ENCODE peak calls at places on chromosome 17, in five cellular contexts. P is Panc1; D is mammary epithelial cell; F is activated CD8-positive, alpha-beta T cell treated with anti-CD3 and anti-CD28 coated beads for 36 hours; Y is Peyer's patch. O is an unnamed sample.

GRCh38 chr17:51711581-51711980 is 446.9 kb downstream of the CA10 start:
- DNase-seq in D (no peak), Y (no peak), P (no peak), F (no peak), O (no peak)

GRCh38 chr17:33986566-33986965 is 268.5 kb upstream of the CCL2 start:
- DNase-seq in P (no peak), F (no peak), D (no peak), Y (no peak), O (no peak)

GRCh38 chr17:1941241-1942065 is 83.7 kb downstream of the RTN4RL1 start:
- DNase-seq in D (no peak), F (no peak), P (no peak), Y (no peak), O (no peak)

GRCh38 chr17:56449176-56449575 is 144.3 kb upstream of the NOG start:
- DNase-seq in D (no peak), P (no peak), F (no peak), Y (no peak), O (no peak)

GRCh38 chr17:42518755-42519545 is 17.1 kb upstream of the NAGLU start:
- DNase-seq in F (no peak), P (no peak), Y (peak), D (no peak), O (no peak)

GRCh38 chr17:65371702-65372101 is 189.7 kb downstream of the AXIN2 start:
- DNase-seq in P (no peak), D (no peak), Y (no peak), F (no peak), O (no peak)

GRCh38 chr17:54945246-54945645 is 23.2 kb downstream of the COX11 start:
- DNase-seq in D (no peak), Y (no peak), P (no peak), F (no peak), O (no peak)

GRCh38 chr17:44076716-44077594 is 6.4 kb downstream of the G6PC3 start:
- DNase-seq in D (no peak), P (no peak), F (no peak), Y (no peak), O (no peak)

GRCh38 chr17:77845541-77846225 is 112.8 kb upstream of the TNRC6C start:
- DNase-seq in P (no peak), D (no peak), F (no peak), Y (no peak), O (no peak)

GRCh38 chr17:2972749-2973148 is 90.7 kb downstream of the OR1D5 start:
- DNase-seq in D (no peak), P (no peak), Y (no peak), F (no peak), O (no peak)

GRCh38 chr17:82787081-82787848 is 35.4 kb downstream of the TBCD start:
- DNase-seq in D (peak), Y (no peak), P (no peak), F (no peak), O (no peak)

GRCh38 chr17:72005332-72006163 is 115.3 kb upstream of the SOX9 start:
- DNase-seq in F (no peak), Y (no peak), P (no peak), D (no peak), O (no peak)

GRCh38 chr17:37162800-37163199 is 213.0 kb upstream of the C17orf78 start:
- DNase-seq in F (no peak), Y (no peak), P (no peak), D (no peak), O (no peak)

GRCh38 chr17:62737513-62737912 is 70.6 kb downstream of the MARCHF10 start:
- DNase-seq in Y (no peak), D (peak), F (peak), P (no peak), O (no peak)

GRCh38 chr17:60229189-60229802 is 79.5 kb downstream of the CA4 start:
- DNase-seq in F (no peak), P (no peak), D (no peak), Y (no peak), O (no peak)

GRCh38 chr17:82807101-82807500 is 32.7 kb downstream of the ZNF750 start:
- DNase-seq in Y (no peak), P (no peak), F (no peak), D (no peak), O (no peak)

GRCh38 chr17:16351831-16352230 is 1.4 kb downstream of the CENPV start:
- DNase-seq in Y (no peak), D (no peak), P (no peak), F (no peak), O (no peak)

GRCh38 chr17:73705594-73705993 is 61.3 kb upstream of the SDK2 start:
- DNase-seq in Y (no peak), D (no peak), F (no peak), P (no peak), O (no peak)

GRCh38 chr17:31099051-31099450 is 4.3 kb downstream of the NF1 start:
- DNase-seq in P (no peak), D (no peak), F (no peak), Y (no peak), O (no peak)

GRCh38 chr17:67055811-67056745 is 11.7 kb downstream of the CACNG1 start:
- DNase-seq in P (no peak), F (no peak), D (no peak), Y (peak), O (no peak)

GRCh38 chr17:70378005-70378404 is 208.7 kb downstream of the KCNJ2 start:
- DNase-seq in D (no peak), P (no peak), F (no peak), Y (no peak), O (no peak)

GRCh38 chr17:72656114-72656763 is 436.2 kb downstream of the SLC39A11 start:
- DNase-seq in D (no peak), Y (no peak), P (no peak), F (no peak), O (no peak)

GRCh38 chr17:5264930-5265329 is 17.2 kb upstream of the RABEP1 start:
- DNase-seq in P (no peak), D (no peak), Y (peak), F (no peak), O (no peak)

GRCh38 chr17:72351884-72352346 is 231.1 kb downstream of the SOX9 start:
- DNase-seq in Y (no peak), P (no peak), D (no peak), F (no peak), O (no peak)

GRCh38 chr17:32489320-32490100 is 2.7 kb downstream of the CDK5R1 start:
- DNase-seq in P (no peak), F (no peak), D (no peak), Y (no peak), O (no peak)

GRCh38 chr17:62621223-62621622 is 6.2 kb upstream of the MRC2 start:
- DNase-seq in P (no peak), F (no peak), D (no peak), Y (no peak), O (no peak)

GRCh38 chr17:28467456-28468025 is 5.9 kb upstream of the SLC13A2 start:
- DNase-seq in Y (no peak), F (no peak), D (peak), P (no peak), O (no peak)

GRCh38 chr17:73013816-73014663 is 78.4 kb downstream of the SLC39A11 start:
- DNase-seq in P (no peak), Y (peak), F (no peak), D (no peak), O (no peak)

GRCh38 chr17:69485901-69486643 is 71.6 kb downstream of the MAP2K6 start:
- DNase-seq in Y (no peak), P (no peak), F (no peak), D (no peak), O (no peak)

GRCh38 chr17:47703191-47703591 is 9.2 kb downstream of the TBKBP1 start:
- DNase-seq in D (no peak), Y (peak), F (peak), P (no peak), O (no peak)

GRCh38 chr17:27554152-27554551 is 76.8 kb upstream of the LGALS9 start:
- DNase-seq in D (no peak), P (no peak), Y (no peak), F (no peak), O (no peak)

GRCh38 chr17:30235386-30236296 is at the start of gene SLC6A4:
- DNase-seq in P (no peak), Y (no peak), F (no peak), D (peak), O (no peak)

GRCh38 chr17:77002103-77003045 is 134.2 kb downstream of the MGAT5B start:
- DNase-seq in Y (no peak), D (peak), F (no peak), P (peak), O (no peak)

DNA sequence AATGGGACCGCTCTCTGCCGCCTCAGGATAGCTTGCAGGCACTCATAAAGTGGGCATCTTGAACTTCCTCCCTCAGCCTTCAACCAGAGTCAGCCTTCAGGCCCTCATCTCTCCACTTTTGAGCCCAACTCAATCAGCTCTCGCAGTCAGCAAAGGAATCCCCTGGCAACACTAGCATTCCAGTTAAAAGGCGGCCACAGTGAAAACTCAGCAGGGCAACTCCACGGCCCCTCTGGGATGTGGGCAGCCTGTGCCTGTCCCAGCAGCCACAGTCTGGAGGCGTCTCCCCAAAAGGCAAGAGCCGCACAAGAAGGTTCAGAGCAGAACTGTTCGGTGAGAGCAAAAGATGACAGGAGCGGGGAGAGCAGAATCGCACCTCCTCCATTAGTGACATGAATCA is 9.0 kb downstream of the TMEM11 start:
- DNase-seq in D (no peak), F (no peak), P (no peak), Y (no peak), O (no peak)
- TF ChIP-seq CTCF in D (no peak), F (no peak), P (no peak), Y (no peak), O (no peak)

DNA sequence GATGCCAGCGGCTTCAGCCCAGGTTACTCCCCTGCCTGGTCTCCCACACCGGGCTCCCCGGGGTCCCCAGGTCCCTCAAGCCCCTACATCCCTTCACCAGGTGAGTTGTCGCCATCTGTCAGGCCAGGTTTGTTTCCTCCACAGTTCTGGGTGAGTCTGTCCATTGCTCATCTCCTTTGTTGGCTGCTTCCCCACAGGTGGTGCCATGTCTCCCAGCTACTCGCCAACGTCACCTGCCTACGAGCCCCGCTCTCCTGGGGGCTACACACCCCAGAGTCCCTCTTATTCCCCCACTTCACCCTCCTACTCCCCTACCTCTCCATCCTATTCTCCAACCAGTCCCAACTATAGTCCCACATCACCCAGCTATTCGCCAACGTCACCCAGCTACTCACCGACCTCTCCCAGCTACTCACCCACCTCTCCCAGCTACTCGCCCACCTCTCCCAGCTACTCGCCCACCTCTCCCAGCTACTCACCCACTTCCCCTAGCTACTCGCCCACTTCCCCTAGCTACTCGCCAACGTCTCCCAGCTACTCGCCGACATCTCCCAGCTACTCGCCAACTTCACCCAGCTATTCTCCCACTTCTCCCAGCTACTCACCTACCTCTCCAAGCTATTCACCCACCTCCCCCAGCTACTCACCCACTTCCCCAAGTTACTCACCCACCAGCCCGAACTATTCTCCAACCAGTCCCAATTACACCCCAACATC is 28.8 kb downstream of the POLR2A start:
- DNase-seq in P (no peak), D (no peak), F (no peak), Y (no peak), O (no peak)
- TF ChIP-seq CTCF in P (no peak), D (no peak), F (no peak), Y (no peak), O (no peak)

DNA sequence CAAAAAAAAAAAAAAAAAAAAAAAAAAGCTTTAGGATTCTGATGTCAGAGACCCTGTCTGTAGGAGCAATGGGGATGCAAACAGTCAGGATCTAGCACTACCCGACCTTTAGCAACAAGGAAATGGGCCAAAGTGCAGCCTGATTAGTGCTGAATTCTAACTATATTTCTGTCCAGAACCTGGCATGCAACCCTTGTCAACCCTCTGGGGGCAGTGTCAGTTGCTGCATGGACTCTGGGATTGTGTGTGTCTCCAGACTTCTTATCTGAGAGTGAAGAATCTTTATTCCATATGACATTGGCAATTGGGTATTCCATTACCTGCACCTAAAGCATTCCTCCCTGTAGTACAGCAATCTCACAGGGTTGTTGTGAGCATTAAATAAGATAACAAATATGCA is 120.3 kb upstream of the CRHR1 start:
- DNase-seq in F (no peak), D (no peak), Y (no peak), P (no peak), O (no peak)
- TF ChIP-seq CTCF in F (no peak), D (no peak), Y (no peak), P (no peak), O (no peak)

DNA sequence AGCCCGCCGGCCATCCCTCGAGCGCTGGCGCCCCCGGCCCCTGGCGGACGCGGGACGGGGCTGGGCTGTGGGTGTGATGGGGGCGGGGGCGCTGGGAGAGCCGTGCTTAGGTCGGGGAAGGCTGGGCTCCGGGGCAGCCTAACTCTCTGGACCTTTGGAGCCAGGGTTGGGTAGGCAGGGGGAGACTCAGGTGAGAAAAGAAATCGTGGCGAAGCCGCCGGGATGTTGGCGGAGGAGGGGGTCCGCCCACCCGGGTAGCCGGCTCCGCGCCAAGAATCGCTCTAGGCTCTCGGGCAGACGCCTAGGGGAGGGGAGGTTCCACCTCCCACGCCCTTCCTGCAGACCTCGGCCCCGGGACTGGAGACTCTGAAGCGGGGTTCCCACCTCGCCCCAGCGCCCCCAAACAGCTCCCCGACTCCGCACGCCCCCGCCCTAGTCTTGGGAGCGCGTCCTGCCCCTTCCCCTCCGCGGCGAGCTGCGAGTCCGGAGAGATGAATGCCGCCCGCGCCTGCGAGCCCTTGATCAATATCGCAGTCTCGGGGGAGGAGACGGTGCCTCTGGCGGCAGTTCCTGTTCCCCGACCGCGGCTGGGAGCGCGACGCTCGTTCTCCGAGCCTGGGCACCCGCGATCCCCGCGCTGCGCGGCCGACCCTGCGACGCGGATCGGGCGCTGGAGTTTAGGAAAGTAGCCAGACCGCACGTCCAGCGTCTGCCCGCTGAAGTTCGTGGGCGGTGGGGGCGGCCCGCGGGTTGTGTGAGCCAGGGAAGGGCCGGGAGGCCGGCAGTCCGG is 658 bp downstream of the CRHR1 start:
- DNase-seq in F (peak), D (peak), Y (peak), P (no peak), O (no peak)
- TF ChIP-seq CTCF in F (no peak), D (no peak), Y (no peak), P (no peak), O (no peak)

GRCh38 chr17:81411305-81411704 is 16.0 kb downstream of the BAHCC1 start:
- DNase-seq in F (no peak), D (no peak), P (no peak), Y (no peak), O (no peak)

GRCh38 chr17:81410852-81411251 is 15.6 kb downstream of the BAHCC1 start:
- DNase-seq in Y (no peak), P (no peak), F (no peak), D (no peak), O (no peak)

GRCh38 chr17:81408049-81408448 is 12.8 kb downstream of the BAHCC1 start:
- DNase-seq in P (no peak), D (no peak), F (no peak), Y (no peak), O (no peak)

GRCh38 chr17:81406117-81406953 is 11.1 kb downstream of the BAHCC1 start:
- DNase-seq in P (no peak), D (no peak), F (no peak), Y (no peak), O (no peak)

DNA sequence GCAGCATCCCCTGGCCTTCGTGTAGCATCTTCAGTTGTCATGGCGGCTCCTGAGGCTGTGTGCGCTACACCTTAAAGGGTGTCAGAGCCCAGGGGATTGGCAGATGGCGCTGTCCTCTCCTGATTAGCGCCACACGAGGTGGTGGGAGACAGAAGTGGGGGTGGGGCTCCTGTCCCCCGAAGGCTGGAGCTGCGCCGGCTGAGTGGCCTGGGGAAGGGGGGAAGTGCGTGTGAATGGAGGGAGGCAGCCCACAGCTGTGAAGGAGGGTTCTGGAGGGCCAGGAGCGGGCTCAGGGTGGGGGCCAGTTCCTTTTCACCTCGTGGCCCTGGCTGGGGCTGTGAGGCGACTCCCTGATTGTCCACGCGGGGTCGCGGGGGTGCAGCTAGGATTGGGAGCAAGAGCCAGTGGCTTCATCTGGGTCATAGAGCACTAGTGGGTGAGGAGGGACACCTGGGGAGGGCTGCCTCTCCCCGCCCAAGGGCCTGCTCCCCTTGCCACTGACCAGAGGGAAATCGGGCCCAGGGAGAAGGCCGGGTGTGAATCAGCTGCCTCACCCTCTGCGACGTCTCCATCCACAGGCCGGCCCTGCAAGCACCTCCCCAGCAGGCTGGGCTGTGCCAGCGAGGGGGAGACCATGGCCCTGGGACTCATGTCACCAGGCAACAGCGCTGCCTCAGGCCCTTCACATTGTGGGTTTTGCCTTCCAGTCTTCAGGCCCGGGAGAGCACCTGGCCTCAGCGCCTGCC is 14.1 kb downstream of the BAHCC1 start:
- DNase-seq in Y (no peak), F (no peak), P (no peak), D (no peak), O (no peak)
- TF ChIP-seq CTCF in Y (no peak), F (no peak), P (no peak), D (no peak), O (no peak)

GRCh38 chr17:75830168-75831031 is 13.8 kb downstream of the UNC13D start:
- DNase-seq in P (no peak), D (no peak), F (peak), Y (peak), O (no peak)
- TF ChIP-seq CTCF in P (peak), D (peak), F (peak), Y (peak), O (no peak)

DNA sequence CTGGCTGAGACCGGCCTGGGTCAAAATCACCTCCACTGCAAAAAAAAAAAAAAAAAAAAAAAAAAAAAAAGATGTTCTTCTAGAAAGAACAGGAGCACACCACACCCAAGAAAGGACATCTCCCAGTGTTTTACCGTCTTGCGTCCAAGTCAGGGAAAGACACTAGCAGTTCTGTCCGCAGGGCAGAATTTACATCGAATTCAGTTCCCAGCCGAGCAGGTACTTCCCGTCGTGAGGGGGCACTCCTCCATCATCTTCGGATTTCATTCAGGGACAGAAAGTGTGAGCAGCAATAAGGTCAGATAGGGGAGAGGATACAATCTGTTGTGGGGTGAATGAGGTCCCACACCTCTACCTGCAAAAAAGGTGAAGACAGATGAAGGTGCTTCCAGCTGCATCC is 574.7 kb downstream of the KCNJ18 start:
- DNase-seq in Y (no peak), P (no peak), D (no peak), F (no peak), O (no peak)
- TF ChIP-seq CTCF in Y (no peak), P (no peak), D (no peak), F (no peak), O (no peak)

GRCh38 chr17:80067393-80067986 is 31.0 kb downstream of the CCDC40 start:
- DNase-seq in D (no peak), P (no peak), F (no peak), Y (no peak), O (no peak)
- TF ChIP-seq CTCF in D (no peak), P (no peak), F (no peak), Y (no peak), O (no peak)

DNA sequence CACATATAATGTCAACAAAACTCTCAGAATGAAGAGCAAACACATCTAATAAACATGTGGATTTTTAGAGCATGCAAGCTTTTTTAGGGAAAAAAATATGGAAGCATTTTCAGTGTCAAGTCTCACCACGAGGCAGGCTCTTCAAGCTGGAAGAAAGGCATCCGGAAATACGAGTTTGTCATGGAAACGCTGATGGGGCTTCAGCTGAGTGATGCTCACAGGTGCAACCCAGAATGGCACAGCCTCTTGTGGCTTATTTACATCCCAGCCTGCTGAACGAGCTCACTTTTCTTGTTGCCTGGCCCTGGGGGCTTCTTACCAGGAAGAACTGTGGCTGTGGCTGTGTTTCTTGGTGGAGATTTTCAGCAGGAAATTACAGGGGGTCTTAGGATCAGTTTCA is 24.1 kb upstream of the DYNLL2 start:
- DNase-seq in D (no peak), Y (no peak), P (no peak), F (no peak), O (no peak)
- TF ChIP-seq CTCF in D (no peak), Y (no peak), P (no peak), F (no peak), O (no peak)

O was measured in omental fat pad.